ENCODE peak calls at places on chromosomes 11 and 22, in eight cellular contexts. C, X, A, G, S, O, B and I are unnamed samples.

GRCh38 chr11:46249103-46249942 is 28.1 kb upstream of the CREB3L1 start:
- DNase-seq in G (no peak), B (no peak), O (no peak), X (peak), C (no peak), S (no peak), A (peak), I (no peak)

GRCh38 chr11:35458846-35459245 is 39.5 kb upstream of the SLC1A2 start:
- DNase-seq in C (no peak), B (no peak), O (no peak), X (peak), G (no peak), S (no peak), A (no peak), I (no peak)

GRCh38 chr11:8199676-8200075 is 30.9 kb upstream of the RIC3 start:
- DNase-seq in B (no peak), C (no peak), X (no peak), S (peak), G (peak), O (no peak), A (no peak), I (no peak)

GRCh38 chr22:32080904-32081303 is 37.8 kb downstream of the SLC5A1 start:
- DNase-seq in C (no peak), G (peak), S (peak), A (peak), X (peak), O (peak), B (no peak), I (no peak)

GRCh38 chr22:29635734-29636357 is 32.4 kb downstream of the NF2 start:
- DNase-seq in S (no peak), C (no peak), X (peak), A (peak), B (no peak), O (no peak), G (no peak), I (no peak)

GRCh38 chr11:34266090-34266912 is 91.5 kb downstream of the ABTB2 start:
- DNase-seq in O (no peak), A (peak), B (no peak), C (no peak), X (peak), S (no peak), G (no peak), I (no peak)

GRCh38 chr11:106059617-106060016 is 17.5 kb downstream of the KBTBD3 start:
- DNase-seq in S (no peak), C (no peak), B (no peak), X (no peak), G (no peak), A (no peak), O (no peak), I (no peak)

GRCh38 chr22:44894782-44895181 is 115.0 kb downstream of the PHF21B start:
- DNase-seq in G (no peak), B (no peak), S (peak), O (no peak), C (peak), X (no peak), A (no peak), I (no peak)

GRCh38 chr11:78605296-78605695 is 30.6 kb upstream of the NARS2 start:
- DNase-seq in A (peak), O (no peak), C (no peak), B (no peak), S (no peak), X (no peak), G (no peak), I (no peak)

GRCh38 chr11:33703771-33704170 is 3.1 kb upstream of the C11orf91 start:
- DNase-seq in S (no peak), O (peak), B (no peak), C (peak), X (no peak), G (peak), A (peak), I (no peak)

GRCh38 chr22:43754176-43754575 is 57.9 kb downstream of the EFCAB6 start:
- DNase-seq in O (no peak), S (no peak), A (no peak), B (no peak), G (no peak), C (no peak), X (no peak), I (no peak)

GRCh38 chr11:60303661-60304060 is 23.2 kb downstream of the MS4A4A start:
- DNase-seq in B (no peak), G (no peak), S (no peak), O (no peak), X (no peak), C (no peak), A (no peak), I (no peak)

GRCh38 chr22:20258584-20259335 is 9.4 kb downstream of the RTN4R start:
- DNase-seq in O (no peak), A (no peak), G (no peak), C (no peak), B (no peak), X (no peak), S (no peak), I (no peak)

GRCh38 chr22:46607483-46608114 is 12.6 kb upstream of the GRAMD4 start:
- DNase-seq in B (no peak), X (no peak), A (no peak), O (no peak), S (no peak), C (no peak), G (no peak), I (no peak)

DNA sequence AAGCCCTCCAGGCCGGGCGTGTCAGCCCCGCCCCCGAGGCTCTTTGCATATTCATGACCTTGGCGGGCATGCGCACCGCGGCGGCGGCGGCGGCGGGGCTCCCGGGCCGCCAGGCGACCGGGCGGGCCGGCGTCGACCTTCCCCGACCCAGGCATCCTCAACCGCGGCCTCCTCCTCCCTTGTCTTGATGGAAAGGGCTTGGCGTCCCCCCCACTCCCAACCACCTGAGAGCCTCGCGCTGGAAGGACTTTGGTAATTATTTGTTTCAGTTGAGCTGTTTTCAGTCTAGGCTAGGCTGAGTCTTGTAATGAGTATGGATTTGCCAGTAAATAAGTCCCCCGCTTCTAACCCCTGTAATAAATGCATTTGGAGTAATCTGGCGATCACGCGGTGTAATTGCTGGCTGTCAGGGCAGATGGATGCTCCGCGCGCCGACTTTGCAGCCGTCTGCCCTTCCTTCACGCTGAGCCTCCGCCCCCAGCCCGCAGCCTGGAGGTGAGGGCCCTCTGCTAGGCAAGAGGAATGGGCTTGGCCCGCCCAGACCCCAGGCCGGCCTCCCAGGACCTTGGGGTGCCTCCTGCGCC is 25.2 kb downstream of the FLRT1 start:
- DNase-seq in C (peak), S (peak), X (peak), A (peak), O (peak), G (no peak), B (peak), I (no peak)
- TF ChIP-seq CTCF in C (no peak), S (no peak), X (no peak), A (no peak), O (no peak), G (no peak), B (no peak), I (no peak)

DNA sequence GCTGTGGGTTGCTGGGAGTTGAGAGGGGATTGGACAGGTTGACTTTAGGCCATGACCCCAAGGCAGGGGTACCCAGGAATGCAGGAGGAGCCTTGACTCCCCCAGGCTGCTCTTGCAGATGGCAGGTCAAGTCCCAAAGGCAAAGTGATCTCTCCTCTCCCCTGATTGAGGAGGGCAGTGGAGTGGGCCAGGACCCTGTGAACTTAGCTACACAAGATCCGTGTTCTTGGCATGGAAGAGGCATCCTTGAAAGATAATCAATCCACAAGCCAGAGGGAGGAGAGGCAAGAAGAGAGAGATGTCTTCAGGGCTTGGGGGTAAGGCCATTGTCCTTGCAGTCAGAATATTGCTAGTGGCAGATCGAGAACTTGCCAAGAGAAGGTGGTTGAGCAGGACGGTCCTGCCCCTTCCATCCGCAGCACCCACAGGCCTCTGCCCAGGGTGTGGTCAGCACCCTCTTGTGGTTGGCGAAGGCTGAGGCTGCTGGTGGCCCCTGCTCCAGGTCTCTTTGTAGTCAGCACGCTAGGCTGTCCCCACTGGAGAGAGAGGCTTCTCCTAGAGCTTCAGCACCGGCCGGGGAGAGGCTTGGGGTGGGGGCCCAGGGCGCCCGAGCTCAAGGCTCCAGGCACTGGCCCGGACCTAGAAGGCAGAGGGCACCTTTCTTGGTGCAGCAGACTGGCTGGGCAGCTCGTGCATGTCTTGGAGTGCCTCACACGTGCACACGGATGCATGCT is 45.4 kb downstream of the KCNC1 start:
- DNase-seq in S (no peak), G (no peak), C (peak), B (no peak), X (no peak), A (no peak), O (no peak), I (no peak)
- TF ChIP-seq CTCF in S (peak), G (no peak), C (no peak), B (no peak), X (no peak), A (no peak), O (no peak), I (no peak)

GRCh38 chr11:89625171-89625570 is 84.9 kb upstream of the TRIM77 start:
- DNase-seq in O (no peak), S (no peak), A (no peak), X (peak), G (no peak), B (no peak), C (no peak), I (no peak)
- TF ChIP-seq CTCF in O (no peak), S (peak), A (no peak), X (peak), G (no peak), B (no peak), C (no peak), I (no peak)

DNA sequence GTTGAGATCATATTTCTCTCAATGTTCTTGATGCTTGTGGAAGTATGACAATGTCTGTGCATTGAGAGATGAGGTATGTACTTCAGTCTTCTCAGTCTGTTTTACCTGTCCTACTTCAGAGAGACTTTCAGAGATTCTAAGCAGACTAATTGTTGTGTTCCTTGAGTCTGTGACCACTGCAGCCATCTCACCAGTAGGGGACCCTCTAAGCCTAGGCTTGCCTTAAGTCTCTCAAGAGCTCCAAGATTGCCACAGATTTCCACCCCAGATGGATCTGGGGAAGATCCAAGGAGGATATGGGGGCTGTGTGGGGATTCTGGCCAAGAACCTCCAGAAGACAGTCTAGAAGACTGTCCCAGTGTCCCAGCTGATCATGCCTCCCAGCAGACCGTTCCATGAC is 179.9 kb upstream of the PLET1 start:
- DNase-seq in C (no peak), S (peak), O (no peak), A (no peak), B (no peak), X (peak), G (no peak), I (no peak)
- TF ChIP-seq CTCF in C (no peak), S (peak), O (no peak), A (no peak), B (no peak), X (peak), G (no peak), I (no peak)

GRCh38 chr11:44573333-44573732 is 7.9 kb downstream of the CD82 start:
- DNase-seq in B (no peak), O (no peak), C (no peak), S (no peak), A (no peak), X (no peak), G (no peak), I (no peak)
- TF ChIP-seq CTCF in B (no peak), O (no peak), C (no peak), S (no peak), A (no peak), X (no peak), G (no peak), I (no peak)

GRCh38 chr11:440065-441042 is 1.5 kb downstream of the ANO9 start:
- DNase-seq in X (no peak), C (no peak), G (no peak), S (no peak), A (peak), B (no peak), O (peak), I (no peak)
- TF ChIP-seq CTCF in X (no peak), C (no peak), G (peak), S (peak), A (peak), B (no peak), O (no peak), I (no peak)

DNA sequence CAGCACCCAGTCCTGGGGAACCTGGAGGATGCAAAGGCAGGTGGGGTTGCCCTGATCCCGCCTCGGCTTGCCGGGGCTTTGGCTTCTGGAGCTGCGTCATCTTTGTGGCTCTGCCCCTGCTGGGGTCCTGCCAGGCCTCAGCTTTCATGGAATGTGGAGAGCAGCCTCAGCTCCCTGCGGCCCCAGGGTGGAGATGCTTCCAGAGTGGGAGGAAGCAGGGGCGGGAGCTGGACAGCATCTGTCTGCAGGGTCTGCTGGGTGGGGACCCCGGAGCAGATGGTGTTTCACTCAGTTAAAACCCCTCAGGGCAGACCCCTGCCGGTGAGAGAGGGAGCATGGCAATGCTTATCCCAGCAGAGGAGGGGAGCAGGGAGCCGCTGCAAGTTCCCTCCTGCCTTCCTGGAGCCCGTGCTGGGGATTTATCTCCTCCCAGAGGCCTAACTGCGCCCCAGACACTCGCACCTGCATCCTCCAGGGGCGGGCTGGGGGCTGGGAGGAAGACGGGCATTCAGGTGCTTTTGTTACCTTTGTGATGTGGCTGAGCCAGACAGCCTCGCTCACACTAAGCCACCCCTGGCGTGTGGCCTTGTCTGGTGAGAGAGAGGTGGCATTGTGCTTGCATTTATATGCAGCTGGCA is 15.7 kb downstream of the GRIK4 start:
- DNase-seq in O (no peak), X (no peak), S (peak), B (no peak), C (no peak), A (peak), G (no peak), I (no peak)
- TF ChIP-seq CTCF in O (no peak), X (no peak), S (peak), B (no peak), C (no peak), A (peak), G (no peak), I (no peak)

GRCh38 chr22:27798526-27799333 is 2.8 kb downstream of the MN1 start:
- DNase-seq in C (no peak), G (no peak), O (no peak), A (no peak), X (no peak), B (no peak), S (peak), I (no peak)
- TF ChIP-seq CTCF in C (no peak), G (no peak), O (no peak), A (no peak), X (no peak), B (no peak), S (no peak), I (no peak)